ENCODE peak calls at places on chromosomes 1 and 21, in eight cellular contexts. O is neural progenitor cell, A is thoracic aorta, J is fibroblast of lung, L is adipocyte, Z is heart left ventricle, C is tibial nerve, Y is pancreas. H is an unnamed sample.

GRCh38 chr1:231100393-231100792 is 60.3 kb upstream of the FAM89A start:
- DNase-seq in Z (no peak), Y (no peak), C (no peak), J (peak; percentile 71), O (no peak), L (no peak), A (no peak), H (no peak)

GRCh38 chr1:2322065-2322571 is 69.2 kb downstream of the MORN1 start:
- DNase-seq in Y (no peak), J (peak; percentile 82), A (peak; percentile 37), Z (peak; percentile 83), L (peak; percentile 95), O (peak; percentile 89), C (peak; percentile 66), H (peak; percentile 82)

GRCh38 chr1:232191560-232191959 is 438.4 kb downstream of the SIPA1L2 start:
- DNase-seq in O (no peak), J (no peak), C (no peak), L (no peak), A (no peak), Y (no peak), Z (no peak), H (no peak)

GRCh38 chr21:29351691-29352090 is 53.0 kb downstream of the BACH1 start:
- DNase-seq in L (peak; percentile 70), J (peak; percentile 42), O (no peak), Z (no peak), Y (no peak), C (no peak), A (no peak), H (no peak)

GRCh38 chr1:6000444-6001288 is 8.4 kb upstream of the NPHP4 start:
- DNase-seq in Y (peak; percentile 34), L (no peak), A (no peak), Z (no peak), O (no peak), J (no peak), C (no peak), H (peak; percentile 34)

GRCh38 chr21:25878334-25878733 is 143.6 kb downstream of the GABPA start:
- DNase-seq in A (no peak), C (no peak), J (no peak), O (no peak), Y (no peak), Z (no peak), L (no peak), H (no peak)

GRCh38 chr1:44227211-44227610 is 13.9 kb downstream of the DMAP1 start:
- DNase-seq in C (no peak), J (peak; percentile 5), O (no peak), Y (no peak), A (no peak), L (peak; percentile 40), Z (no peak), H (no peak)

GRCh38 chr1:54582566-54583306 is 34.7 kb downstream of the ACOT11 start:
- DNase-seq in Z (no peak), J (no peak), L (no peak), Y (no peak), O (peak; percentile 83), A (no peak), C (no peak), H (no peak)

GRCh38 chr1:218392717-218393116 is 47.6 kb downstream of the TGFB2 start:
- DNase-seq in A (no peak), O (no peak), C (no peak), L (no peak), Z (no peak), J (no peak), Y (no peak), H (no peak)

GRCh38 chr1:47389735-47390134 is 26.4 kb upstream of the FOXE3 start:
- DNase-seq in Y (no peak), L (no peak), A (no peak), O (no peak), Z (no peak), J (no peak), C (no peak), H (no peak)

GRCh38 chr21:31543191-31543590 is 116.3 kb upstream of the SOD1 start:
- DNase-seq in Z (no peak), Y (no peak), L (no peak), J (peak; percentile 95), O (no peak), C (peak; percentile 34), A (no peak), H (no peak)

GRCh38 chr1:213560226-213560625 is 427.5 kb upstream of the PROX1 start:
- DNase-seq in L (no peak), C (no peak), Y (no peak), Z (no peak), J (no peak), A (no peak), O (no peak), H (no peak)

GRCh38 chr1:156420209-156421061 is 51.4 kb downstream of the RHBG start:
- DNase-seq in O (peak; percentile 54), Y (peak; percentile 70), L (no peak), Z (no peak), A (no peak), J (no peak), C (no peak), H (no peak)

GRCh38 chr1:46466477-46467182 is 23.0 kb upstream of the DMBX1 start:
- DNase-seq in Y (peak; percentile 71), Z (no peak), C (no peak), L (peak; percentile 60), O (peak; percentile 99), J (no peak), A (no peak), H (no peak)

GRCh38 chr1:206633708-206634121 is 1.6 kb upstream of the DYRK3 start:
- DNase-seq in J (peak; percentile 94), L (peak; percentile 68), Z (no peak), C (no peak), A (peak; percentile 15), Y (no peak), O (peak; percentile 5), H (peak; percentile 42)

GRCh38 chr1:93346472-93346991 is 825 bp downstream of the DR1 start:
- DNase-seq in L (peak; percentile 61), Y (no peak), A (no peak), O (peak; percentile 50), Z (peak; percentile 22), J (no peak), C (no peak), H (no peak)

GRCh38 chr1:974687-975328 is 7.1 kb downstream of the PERM1 start:
- DNase-seq in O (no peak), J (no peak), Y (no peak), A (no peak), C (no peak), L (no peak), Z (peak; percentile 14), H (no peak)
- H3K27me3 ChIP-seq in O (peaks cover 67% of the 10 kb centered on the region), J (no peaks in the 10 kb centered on the region), Y (no peaks in the 10 kb centered on the region), A (peaks cover 5% of the 10 kb centered on the region), C (peaks cover 66% of the 10 kb centered on the region), L (peaks cover 33% of the 10 kb centered on the region), Z (peaks cover 43% of the 10 kb centered on the region), H (peaks cover 64% of the 10 kb centered on the region)

DNA sequence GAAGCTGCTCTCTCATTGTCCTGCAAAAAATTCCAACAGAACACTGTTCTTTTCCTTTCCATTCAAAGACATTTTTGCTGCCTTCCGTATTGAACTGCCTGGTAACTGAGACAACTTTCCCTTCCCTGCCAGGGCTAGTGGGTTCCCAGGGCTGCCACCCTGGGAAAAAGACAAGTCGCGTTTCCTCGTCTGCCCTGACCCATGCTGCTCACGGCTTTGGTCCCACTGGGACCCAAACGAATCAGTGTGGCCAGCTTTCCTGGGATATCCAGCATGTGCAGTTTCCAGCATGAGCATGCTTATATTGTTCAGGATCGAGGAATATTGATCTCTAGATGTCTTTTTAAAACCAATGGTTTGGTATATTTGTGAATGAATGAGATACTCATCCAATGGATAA is 18.2 kb downstream of the SOX13 start:
- DNase-seq in Z (no peak), J (no peak), L (no peak), O (no peak), Y (no peak), A (no peak), C (no peak), H (no peak)
- H3K4me1 ChIP-seq in Z (peaks cover 58% of the 10 kb centered on the region), J (peaks cover 5% of the 10 kb centered on the region), L (peaks cover 34% of the 10 kb centered on the region), O (peaks cover 74% of the 10 kb centered on the region), Y (peaks cover 16% of the 10 kb centered on the region), A (peaks cover 39% of the 10 kb centered on the region), C (peaks cover 73% of the 10 kb centered on the region), H (peaks cover 94% of the 10 kb centered on the region)

DNA sequence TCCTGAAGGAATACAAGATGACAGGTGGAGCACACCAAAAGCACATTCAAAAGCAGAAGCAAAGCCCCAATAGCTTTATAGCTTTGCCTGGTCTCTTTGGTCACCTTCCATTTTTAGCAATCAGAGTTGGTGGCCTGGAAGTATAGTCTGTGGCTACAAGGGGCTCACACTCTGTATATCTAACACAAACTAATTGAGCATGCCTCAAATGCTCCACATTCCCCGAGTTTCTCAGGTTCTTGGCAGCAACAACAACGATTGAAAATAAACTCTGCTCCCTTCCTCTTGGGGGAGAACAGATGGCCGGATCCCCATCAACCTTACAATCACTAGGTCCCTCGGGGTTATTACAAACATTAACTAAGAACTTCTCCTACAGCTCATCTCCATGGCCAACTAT is 24.9 kb upstream of the TADA1 start:
- DNase-seq in J (no peak), O (no peak), C (no peak), Y (no peak), L (no peak), A (no peak), Z (no peak), H (no peak)
- H3K27me3 ChIP-seq in J (no peaks in the 10 kb centered on the region), O (no peaks in the 10 kb centered on the region), C (no peaks in the 10 kb centered on the region), Y (no peaks in the 10 kb centered on the region), L (peaks cover 3% of the 10 kb centered on the region), A (no peaks in the 10 kb centered on the region), Z (no peaks in the 10 kb centered on the region), H (no peaks in the 10 kb centered on the region)

GRCh38 chr1:208154040-208154439 is 90.1 kb downstream of the PLXNA2 start:
- DNase-seq in Y (no peak), J (no peak), O (no peak), Z (no peak), L (no peak), C (no peak), A (no peak), H (no peak)

GRCh38 chr1:208156310-208156709 is 87.9 kb downstream of the PLXNA2 start:
- DNase-seq in Y (no peak), C (no peak), J (no peak), L (no peak), O (no peak), A (no peak), Z (no peak), H (no peak)

GRCh38 chr1:208154679-208155078 is 89.5 kb downstream of the PLXNA2 start:
- DNase-seq in O (no peak), C (no peak), Y (no peak), J (no peak), L (no peak), Z (no peak), A (no peak), H (peak; percentile 68)

GRCh38 chr1:208153386-208153785 is 90.8 kb downstream of the PLXNA2 start:
- DNase-seq in C (no peak), Z (no peak), Y (no peak), O (no peak), L (no peak), J (no peak), A (no peak), H (no peak)

GRCh38 chr1:208155243-208155642 is 88.9 kb downstream of the PLXNA2 start:
- DNase-seq in A (no peak), C (no peak), L (no peak), O (no peak), J (no peak), Y (no peak), Z (no peak), H (no peak)
- H3K4me1 ChIP-seq in A (peaks cover 44% of the 10 kb centered on the region), C (peaks cover 21% of the 10 kb centered on the region), L (peaks cover 14% of the 10 kb centered on the region), O (peaks cover 70% of the 10 kb centered on the region), J (no peaks in the 10 kb centered on the region), Y (peaks cover 25% of the 10 kb centered on the region), Z (peaks cover 50% of the 10 kb centered on the region), H (peaks cover 44% of the 10 kb centered on the region)

GRCh38 chr1:165395522-165396300 is 39.2 kb upstream of the LMX1A start:
- DNase-seq in A (no peak), C (no peak), O (no peak), Y (no peak), J (no peak), L (no peak), Z (no peak), H (no peak)
- H3K27me3 ChIP-seq in A (no peaks in the 10 kb centered on the region), C (peaks cover 1% of the 10 kb centered on the region), O (peaks cover 21% of the 10 kb centered on the region), Y (no peaks in the 10 kb centered on the region), J (peaks cover 5% of the 10 kb centered on the region), L (peaks cover 20% of the 10 kb centered on the region), Z (no peaks in the 10 kb centered on the region), H (no peaks in the 10 kb centered on the region)